ENCODE peak calls at places on chromosomes 7 and 10, in eight cellular contexts. L is transverse colon, B is A549, U is SK-N-SH, Q is heart left ventricle, T is uterus, N is SK-N-MC, A is pancreas. G is an unnamed sample.

GRCh38 chr7:5692112-5692844 is 89.2 kb downstream of the RNF216 start:
- DNase-seq in L (peak), T (peak), A (no peak), U (peak), B (peak), Q (peak), N (no peak), G (no peak)

GRCh38 chr7:1591876-1592275 is 22.0 kb upstream of the PSMG3 start:
- DNase-seq in T (no peak), U (no peak), L (no peak), N (no peak), A (no peak), Q (no peak), B (no peak), G (no peak)

GRCh38 chr10:46273506-46274477 is 13.0 kb upstream of the ANTXRL start:
- DNase-seq in T (peak), L (no peak), U (no peak), B (no peak), A (no peak), Q (peak), N (no peak), G (no peak)

GRCh38 chr10:3217301-3217700 is 44.7 kb upstream of the PITRM1 start:
- DNase-seq in N (no peak), T (no peak), Q (no peak), A (no peak), B (no peak), L (no peak), U (no peak), G (no peak)

GRCh38 chr10:7826971-7827370 is 8.7 kb downstream of the TAF3 start:
- DNase-seq in T (no peak), N (no peak), L (no peak), A (peak), Q (no peak), B (peak), U (no peak), G (no peak)

GRCh38 chr10:131911451-131911850 is 10.6 kb downstream of the PPP2R2D start:
- DNase-seq in B (no peak), Q (no peak), L (no peak), T (no peak), N (no peak), A (no peak), U (no peak), G (no peak)

GRCh38 chr7:25851332-25852248 is 300.4 kb upstream of the NFE2L3 start:
- DNase-seq in U (peak), N (peak), Q (peak), B (peak), A (peak), T (peak), L (peak), G (peak)

GRCh38 chr10:119478111-119479047 is 64.1 kb downstream of the RGS10 start:
- DNase-seq in T (no peak), B (no peak), A (no peak), N (no peak), L (no peak), Q (no peak), U (no peak), G (no peak)

GRCh38 chr7:25262586-25262985 is 34.3 kb upstream of the NPVF start:
- DNase-seq in N (no peak), B (no peak), A (no peak), T (no peak), U (no peak), L (no peak), Q (no peak), G (no peak)

GRCh38 chr10:115975506-115975905 is 297.5 kb downstream of the GFRA1 start:
- DNase-seq in N (no peak), Q (no peak), L (no peak), A (no peak), T (no peak), U (no peak), B (no peak), G (no peak)

GRCh38 chr10:103278862-103279298 is 1.9 kb downstream of the INA start:
- DNase-seq in B (no peak), U (no peak), L (peak), A (peak), N (no peak), T (peak), Q (peak), G (peak)

GRCh38 chr10:20596065-20596760 is 300.9 kb downstream of the NEBL start:
- DNase-seq in B (no peak), Q (no peak), N (no peak), L (no peak), A (no peak), T (no peak), U (no peak), G (no peak)

GRCh38 chr10:20598590-20598989 is 298.5 kb downstream of the NEBL start:
- DNase-seq in B (peak), L (no peak), Q (peak), A (no peak), U (no peak), N (no peak), T (peak), G (no peak)

GRCh38 chr10:20593649-20594048 is 303.5 kb downstream of the NEBL start:
- DNase-seq in T (no peak), L (no peak), N (no peak), A (no peak), Q (no peak), U (no peak), B (no peak), G (no peak)

DNA sequence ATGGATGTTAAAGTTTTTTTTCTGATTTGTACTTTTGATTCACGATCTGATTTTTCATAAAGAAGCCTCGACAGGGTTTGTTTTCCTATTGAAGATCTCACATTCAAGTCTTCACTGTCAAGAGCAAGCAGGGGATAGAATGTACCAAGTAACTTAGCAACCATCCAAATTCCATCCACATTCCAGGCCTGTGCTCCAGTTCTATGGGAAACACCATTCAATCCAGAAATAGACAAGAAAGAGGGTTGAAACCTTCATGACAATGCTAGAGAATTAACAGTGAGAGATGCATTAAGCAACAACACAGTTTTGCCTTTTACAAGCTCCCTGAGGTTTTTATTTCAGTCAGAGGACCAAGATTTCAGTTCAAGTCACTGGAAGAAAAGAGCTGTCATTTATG is 300.2 kb downstream of the NEBL start:
- DNase-seq in N (no peak), A (no peak), U (no peak), B (no peak), L (no peak), Q (no peak), T (no peak), G (no peak)
- H3K27ac ChIP-seq in N (no peak), A (no peak), U (peak), B (no peak), L (no peak), Q (no peak), T (no peak), G (no peak)

DNA sequence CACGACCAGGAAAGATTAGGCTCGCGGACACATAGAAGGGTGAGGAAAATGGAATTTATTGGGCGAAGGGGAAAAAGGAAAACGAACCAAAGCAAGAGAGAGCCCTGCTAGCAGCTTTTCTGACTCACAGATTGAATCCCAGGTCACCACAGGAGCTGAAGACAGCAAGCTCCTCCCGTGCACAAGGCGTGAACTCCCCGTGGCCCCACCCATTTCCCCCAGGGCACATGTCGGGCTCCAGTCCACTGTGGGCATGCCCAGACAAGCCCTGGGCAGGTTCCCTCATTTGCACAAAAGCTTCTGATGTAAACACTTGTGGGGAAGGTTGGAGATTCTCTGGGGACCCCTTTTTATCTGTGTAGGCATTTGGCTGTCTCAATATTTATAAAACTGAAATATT is 582.4 kb downstream of the SUGCT start:
- DNase-seq in B (peak), N (no peak), L (peak), T (peak), U (peak), A (peak), Q (peak), G (no peak)
- H3K27ac ChIP-seq in B (peak), N (peak), L (no peak), T (no peak), U (peak), A (no peak), Q (peak), G (no peak)

GRCh38 chr7:144018065-144018464 is 17.9 kb downstream of the OR6B1 start:
- DNase-seq in L (no peak), U (no peak), A (no peak), B (no peak), N (no peak), Q (no peak), T (no peak), G (no peak)

GRCh38 chr7:144020340-144020739 is 20.2 kb downstream of the OR6B1 start:
- DNase-seq in N (no peak), A (no peak), U (no peak), Q (peak), L (no peak), T (no peak), B (no peak), G (no peak)

GRCh38 chr7:144023171-144023827 is 23.2 kb downstream of the OR6B1 start:
- DNase-seq in L (no peak), B (no peak), Q (no peak), U (no peak), A (no peak), N (no peak), T (no peak), G (no peak)

GRCh38 chr7:144022169-144022568 is 22.0 kb downstream of the OR6B1 start:
- DNase-seq in N (no peak), Q (no peak), T (no peak), U (no peak), A (no peak), B (no peak), L (no peak), G (no peak)

DNA sequence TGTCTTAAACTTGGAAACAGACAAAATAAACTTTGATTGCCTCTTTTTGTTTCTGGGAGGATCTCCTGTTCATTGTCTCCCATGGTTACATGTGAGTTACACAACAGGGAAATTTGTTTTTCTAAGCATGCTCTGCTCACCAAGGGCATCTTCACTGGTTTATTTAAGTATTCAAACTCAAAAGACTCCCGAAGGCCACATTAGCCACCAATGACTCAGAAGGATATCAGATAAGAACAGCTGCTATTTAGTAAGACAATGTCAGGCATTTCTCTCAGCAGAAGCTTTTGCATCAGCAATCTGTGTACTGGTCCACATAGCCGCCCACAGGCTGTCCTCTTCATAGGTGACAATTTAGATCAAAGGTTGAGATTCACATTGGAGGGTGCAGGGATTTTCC is 19.3 kb downstream of the OR6B1 start:
- DNase-seq in T (no peak), L (no peak), N (no peak), A (no peak), U (no peak), B (no peak), Q (no peak), G (no peak)
- H3K27ac ChIP-seq in T (no peak), L (no peak), N (no peak), A (no peak), U (no peak), B (no peak), Q (peak), G (no peak)

GRCh38 chr10:68721673-68721963 is 579 bp downstream of the CCAR1 start:
- DNase-seq in Q (no peak), A (no peak), U (no peak), N (no peak), B (no peak), T (no peak), L (no peak), G (no peak)
- H3K27ac ChIP-seq in Q (peak), A (peak), U (peak), N (peak), B (peak), T (peak), L (peak), G (peak)

GRCh38 chr10:22624289-22624738 is 90.1 kb downstream of the PIP4K2A start:
- DNase-seq in A (no peak), N (no peak), T (no peak), U (no peak), L (no peak), Q (no peak), B (no peak), G (no peak)
- H3K27ac ChIP-seq in A (no peak), N (peak), T (peak), U (peak), L (peak), Q (no peak), B (peak), G (no peak)

GRCh38 chr10:24531439-24531838 is 192.2 kb downstream of the ARHGAP21 start:
- DNase-seq in B (no peak), N (no peak), A (no peak), U (no peak), Q (no peak), L (no peak), T (no peak), G (no peak)
- H3K27ac ChIP-seq in B (no peak), N (no peak), A (no peak), U (no peak), Q (no peak), L (no peak), T (no peak), G (no peak)

GRCh38 chr10:21172774-21173432 is 275.8 kb upstream of the NEBL start:
- DNase-seq in T (no peak), U (peak), A (peak), N (no peak), L (peak), B (peak), Q (peak), G (no peak)

GRCh38 chr10:21174670-21175495 is 277.8 kb upstream of the NEBL start:
- DNase-seq in N (no peak), B (no peak), Q (no peak), U (no peak), A (no peak), L (no peak), T (no peak), G (no peak)

GRCh38 chr10:21173964-21174669 is 277.0 kb upstream of the NEBL start:
- DNase-seq in A (peak), L (peak), N (no peak), B (peak), Q (peak), T (peak), U (peak), G (no peak)

GRCh38 chr10:21171936-21172773 is 275.0 kb upstream of the NEBL start:
- DNase-seq in U (no peak), N (no peak), L (peak), B (no peak), T (no peak), A (no peak), Q (no peak), G (no peak)

DNA sequence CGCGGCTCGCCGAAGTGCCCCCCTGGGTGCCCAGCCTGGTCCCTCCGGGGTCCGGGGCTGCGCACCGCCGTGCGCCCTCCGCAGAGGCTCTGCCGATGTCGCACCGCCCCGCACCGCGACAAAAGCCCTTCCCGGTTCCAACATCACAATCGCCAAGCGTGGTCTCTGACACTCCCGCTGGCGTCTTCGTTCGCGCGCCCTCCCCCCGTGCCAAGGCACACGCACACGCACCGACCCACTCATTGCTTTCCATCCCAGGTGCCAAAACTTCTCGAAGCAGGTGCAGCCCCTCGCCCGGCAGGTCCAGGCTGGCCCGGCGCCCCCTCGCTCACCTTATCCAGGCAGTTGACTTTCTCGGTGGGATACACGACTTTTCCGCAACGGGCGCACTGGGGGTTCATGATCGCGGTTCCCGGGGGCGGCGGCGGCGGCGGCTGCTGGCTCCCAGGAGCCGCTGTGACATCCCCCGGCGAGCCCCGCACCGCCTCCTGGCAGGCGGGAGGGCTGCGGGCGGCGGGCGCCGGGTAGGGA is 276.4 kb upstream of the NEBL start:
- DNase-seq in L (no peak), Q (no peak), A (no peak), T (no peak), B (no peak), N (no peak), U (peak), G (no peak)
- H3K27ac ChIP-seq in L (peak), Q (peak), A (peak), T (no peak), B (peak), N (no peak), U (peak), G (no peak)

DNA sequence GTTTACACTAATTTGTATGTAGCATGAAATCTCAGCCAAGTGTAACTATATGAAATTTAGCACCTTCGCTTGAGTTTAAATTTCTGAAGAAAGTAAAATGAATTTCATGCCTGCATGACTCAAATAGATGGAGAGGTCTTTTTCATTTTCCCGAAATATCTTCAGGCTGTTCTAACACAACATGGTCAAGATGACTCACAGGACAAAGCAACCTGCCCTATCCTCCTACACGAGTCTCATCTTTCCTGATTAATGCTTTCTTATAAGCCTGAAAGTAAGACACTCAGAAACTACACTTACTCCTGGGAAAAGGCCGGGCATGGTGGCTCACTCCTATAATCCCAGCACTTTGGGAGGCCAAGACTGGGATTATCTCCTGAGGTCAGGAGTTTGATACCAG is 41.2 kb downstream of the CH25H start:
- DNase-seq in L (no peak), A (no peak), Q (no peak), N (no peak), T (no peak), U (no peak), B (no peak), G (no peak)
- H3K27ac ChIP-seq in L (no peak), A (no peak), Q (no peak), N (no peak), T (no peak), U (no peak), B (no peak), G (no peak)

DNA sequence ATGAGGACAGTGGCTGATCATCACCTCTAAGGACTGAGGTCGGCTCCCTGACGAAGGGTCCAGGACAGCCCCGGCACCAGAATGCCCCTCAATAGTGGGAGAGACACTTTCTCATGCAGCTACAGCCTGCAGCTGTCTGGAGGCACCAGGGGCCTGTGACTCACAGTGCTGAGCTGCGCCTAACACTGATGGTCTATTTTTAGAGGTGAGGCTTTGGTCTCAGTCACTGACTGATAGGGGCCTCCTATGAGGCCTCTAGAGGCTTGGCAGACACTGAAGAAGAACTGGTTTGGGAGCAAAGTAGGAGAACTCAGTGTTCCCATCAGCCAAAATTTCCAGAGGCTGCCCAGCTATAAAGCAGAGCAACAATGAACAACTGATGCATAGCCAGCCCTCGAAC is 130.1 kb downstream of the COBL start:
- DNase-seq in A (no peak), N (no peak), U (no peak), L (no peak), B (no peak), Q (peak), T (no peak), G (no peak)
- H3K27ac ChIP-seq in A (no peak), N (no peak), U (no peak), L (no peak), B (no peak), Q (peak), T (no peak), G (no peak)

DNA sequence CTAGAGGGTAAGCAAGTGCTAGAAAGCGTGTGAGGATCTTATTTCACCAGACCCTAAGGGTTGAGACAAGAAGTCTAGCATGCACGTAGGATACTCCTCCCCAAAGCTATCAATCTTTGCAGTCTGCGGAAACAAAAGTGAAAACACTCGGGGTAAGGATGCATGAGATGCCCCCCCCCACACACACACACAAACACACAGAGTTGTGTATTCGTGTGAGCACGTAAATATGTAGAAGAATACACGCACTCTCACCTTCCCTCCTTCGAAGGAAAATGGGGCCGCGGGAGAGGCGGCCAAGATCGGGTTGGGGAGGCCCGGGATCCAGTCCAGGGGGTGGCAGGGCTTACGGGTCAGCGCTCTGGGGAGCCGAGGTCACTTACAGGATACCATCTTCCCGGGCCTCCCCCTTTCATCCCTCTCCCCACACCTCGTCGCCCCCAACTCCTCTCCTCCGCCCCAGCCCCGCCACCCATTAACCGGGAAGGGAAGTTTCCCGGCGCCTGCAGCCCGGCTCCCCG is 440 bp downstream of the CUL2 start:
- DNase-seq in N (no peak), T (no peak), A (no peak), Q (no peak), B (peak), U (no peak), L (no peak), G (peak)
- H3K27ac ChIP-seq in N (no peak), T (peak), A (peak), Q (peak), B (peak), U (peak), L (peak), G (peak)

G was measured in CD4-positive, alpha-beta T cell.